ENCODE peak calls at places on chromosomes 7 and 10, in nine cellular contexts. L is activated CD4-positive, CD25-positive, alpha-beta regulatory T cell treated with anti-CD3 and anti-CD28 coated beads, Interleukin-2, amount 50 U/mL, for 16 hours; B is lung; P is left ventricle myocardium superior; H is transverse colon; K is SJCRH30; T is adipocyte; I is activated CD8-positive, alpha-beta memory T cell treated with anti-CD3 and anti-CD28 coated beads for 4 hours; C is retinal pigment epithelial cell. E is an unnamed sample.
A peak's percentile ranks its signal among the peaks of the same experiment; 100 is the strongest.

GRCh38 chr7:135467207-135467711 is 42.6 kb downstream of the CNOT4 start:
- DNase-seq in I (no peak), B (no peak), K (no peak), L (no peak), P (no peak), H (no peak), T (no peak), C (no peak), E (no peak)

GRCh38 chr7:156220078-156220605 is 407.9 kb upstream of the SHH start:
- DNase-seq in I (no peak), K (no peak), B (no peak), C (no peak), H (no peak), T (no peak), P (no peak), L (no peak), E (no peak)

GRCh38 chr7:20310963-20311742 is 19.5 kb upstream of the ITGB8 start:
- DNase-seq in P (no peak), K (peak; percentile 74), H (no peak), B (no peak), C (no peak), T (peak; percentile 87), I (no peak), L (no peak), E (no peak)

GRCh38 chr7:7122701-7123281 is 59.6 kb upstream of the C1GALT1 start:
- DNase-seq in L (no peak), C (no peak), H (no peak), I (no peak), B (no peak), K (no peak), P (no peak), T (peak; percentile 91), E (no peak)

GRCh38 chr7:139857791-139858190 is 28.7 kb downstream of the TBXAS1 start:
- DNase-seq in K (no peak), C (no peak), T (no peak), I (no peak), L (no peak), P (no peak), B (no peak), H (no peak), E (no peak)

GRCh38 chr10:122725768-122726167 is 26.1 kb upstream of the C10orf120 start:
- DNase-seq in T (no peak), C (no peak), H (no peak), B (no peak), K (no peak), L (no peak), I (no peak), P (no peak), E (no peak)

GRCh38 chr10:131021246-131021895 is 290.1 kb downstream of the TCERG1L start:
- DNase-seq in H (no peak), B (no peak), I (no peak), L (no peak), C (no peak), K (no peak), T (no peak), P (peak; percentile 59), E (no peak)

GRCh38 chr10:505459-505858 is 184.0 kb downstream of the DIP2C start:
- DNase-seq in T (no peak), L (no peak), K (no peak), P (no peak), H (no peak), C (no peak), I (no peak), B (no peak), E (no peak)

GRCh38 chr10:20369863-20370736 is 527.0 kb downstream of the NEBL start:
- DNase-seq in P (no peak), B (no peak), H (peak; percentile 29), L (no peak), T (no peak), C (no peak), I (no peak), K (peak; percentile 88), E (no peak)

GRCh38 chr10:80194373-80195045 is 10.8 kb downstream of the ANXA11 start:
- DNase-seq in T (no peak), H (no peak), K (peak; percentile 69), B (no peak), L (no peak), P (no peak), C (no peak), I (no peak), E (no peak)

GRCh38 chr7:15199482-15199881 is 296.9 kb upstream of the DGKB start:
- DNase-seq in K (peak; percentile 15), P (no peak), H (no peak), T (peak; percentile 61), C (no peak), I (no peak), L (no peak), B (no peak), E (no peak)

GRCh38 chr7:101804642-101805401 is 12.6 kb upstream of the CUX1 start:
- DNase-seq in H (peak; percentile 34), I (no peak), C (no peak), B (no peak), L (no peak), T (peak; percentile 37), K (no peak), P (no peak), E (no peak)

GRCh38 chr10:117541405-117541908 is 1.1 kb upstream of the EMX2 start:
- DNase-seq in H (no peak), C (no peak), B (no peak), T (no peak), K (peak; percentile 86), P (no peak), I (no peak), L (no peak), E (no peak)

GRCh38 chr10:79188154-79188763 is 119.5 kb downstream of the ZMIZ1 start:
- DNase-seq in L (no peak), T (no peak), P (no peak), B (no peak), H (peak; percentile 41), C (no peak), I (no peak), K (no peak), E (no peak)

GRCh38 chr10:103759100-103759781 is 96.1 kb downstream of the SH3PXD2A start:
- DNase-seq in I (no peak), B (no peak), P (peak; percentile 64), T (peak; percentile 76), L (no peak), K (no peak), C (peak; percentile 86), H (peak; percentile 57), E (peak; percentile 34)

GRCh38 chr7:92546856-92547497 is 18.4 kb downstream of the RBM48 start:
- DNase-seq in H (no peak), I (no peak), K (no peak), B (no peak), P (no peak), C (no peak), L (no peak), T (no peak), E (no peak)

GRCh38 chr10:90960355-90960814 is 39.5 kb upstream of the ANKRD1 start:
- DNase-seq in L (no peak), T (peak; percentile 78), K (no peak), H (no peak), C (no peak), B (no peak), P (no peak), I (no peak), E (no peak)

GRCh38 chr7:33836797-33837355 is 68.5 kb upstream of the BMPER start:
- DNase-seq in L (no peak), C (no peak), I (no peak), K (peak; percentile 35), T (no peak), H (no peak), B (no peak), P (no peak), E (no peak)

GRCh38 chr10:117448840-117449239 is 73.6 kb upstream of the PDZD8 start:
- DNase-seq in H (no peak), L (no peak), I (no peak), C (no peak), P (no peak), T (no peak), K (no peak), B (no peak), E (no peak)